ENCODE peak calls at places on chromosomes 2 and 18, in six cellular contexts. One of them, this sample, is unnamed.
A peak's percentile ranks its signal among the peaks of the same experiment; 100 is the strongest.

GRCh38 chr2:62724106-62724505 is 18.6 kb downstream of the EHBP1 start:
- DNase-seq in HTR-8/SVneo: no peak
- DNase-seq in nephron progenitor cell: no peak
- DNase-seq in AG09319: no peak
- DNase-seq in NCI-H82: no peak
- DNase-seq in stimulated activated CD8-positive, alpha-beta memory T cell treated with anti-CD3 and anti-CD28 coated beads, Interleukin-2, amount 100 ng/mL, for 1 hour: no peak
- DNase-seq in this sample: no peak

GRCh38 chr2:194539436-194539835 is 1117.6 kb upstream of the SLC39A10 start:
- DNase-seq in HTR-8/SVneo: no peak
- DNase-seq in nephron progenitor cell: peak; percentile 13
- DNase-seq in AG09319: no peak
- DNase-seq in NCI-H82: no peak
- DNase-seq in stimulated activated CD8-positive, alpha-beta memory T cell treated with anti-CD3 and anti-CD28 coated beads, Interleukin-2, amount 100 ng/mL, for 1 hour: no peak
- DNase-seq in this sample: no peak

GRCh38 chr2:134745023-134745422 is 26.2 kb upstream of the TMEM163 start:
- DNase-seq in HTR-8/SVneo: no peak
- DNase-seq in nephron progenitor cell: no peak
- DNase-seq in AG09319: no peak
- DNase-seq in NCI-H82: no peak
- DNase-seq in stimulated activated CD8-positive, alpha-beta memory T cell treated with anti-CD3 and anti-CD28 coated beads, Interleukin-2, amount 100 ng/mL, for 1 hour: no peak
- DNase-seq in this sample: no peak

GRCh38 chr2:197359859-197360258 is 49.3 kb upstream of the ANKRD44 start:
- DNase-seq in HTR-8/SVneo: no peak
- DNase-seq in nephron progenitor cell: no peak
- DNase-seq in AG09319: no peak
- DNase-seq in NCI-H82: no peak
- DNase-seq in stimulated activated CD8-positive, alpha-beta memory T cell treated with anti-CD3 and anti-CD28 coated beads, Interleukin-2, amount 100 ng/mL, for 1 hour: no peak
- DNase-seq in this sample: no peak

GRCh38 chr2:71807969-71808451 is 339.7 kb downstream of the CYP26B1 start:
- DNase-seq in HTR-8/SVneo: no peak
- DNase-seq in nephron progenitor cell: no peak
- DNase-seq in AG09319: no peak
- DNase-seq in NCI-H82: no peak
- DNase-seq in stimulated activated CD8-positive, alpha-beta memory T cell treated with anti-CD3 and anti-CD28 coated beads, Interleukin-2, amount 100 ng/mL, for 1 hour: no peak
- DNase-seq in this sample: no peak

GRCh38 chr18:36402765-36403396 is 105.4 kb downstream of the FHOD3 start:
- DNase-seq in HTR-8/SVneo: no peak
- DNase-seq in nephron progenitor cell: no peak
- DNase-seq in AG09319: peak; percentile 91
- DNase-seq in NCI-H82: peak; percentile 18
- DNase-seq in stimulated activated CD8-positive, alpha-beta memory T cell treated with anti-CD3 and anti-CD28 coated beads, Interleukin-2, amount 100 ng/mL, for 1 hour: no peak
- DNase-seq in this sample: no peak

GRCh38 chr2:9336534-9337354 is 86.6 kb downstream of the ITGB1BP1 start:
- DNase-seq in HTR-8/SVneo: peak; percentile 57
- DNase-seq in nephron progenitor cell: no peak
- DNase-seq in AG09319: peak; percentile 94
- DNase-seq in NCI-H82: peak; percentile 93
- DNase-seq in stimulated activated CD8-positive, alpha-beta memory T cell treated with anti-CD3 and anti-CD28 coated beads, Interleukin-2, amount 100 ng/mL, for 1 hour: no peak
- DNase-seq in this sample: peak; percentile 56

GRCh38 chr2:237421542-237422047 is 7.6 kb upstream of the COL6A3 start:
- DNase-seq in HTR-8/SVneo: peak; percentile 81
- DNase-seq in nephron progenitor cell: peak; percentile 82
- DNase-seq in AG09319: peak; percentile 62
- DNase-seq in NCI-H82: peak; percentile 77
- DNase-seq in stimulated activated CD8-positive, alpha-beta memory T cell treated with anti-CD3 and anti-CD28 coated beads, Interleukin-2, amount 100 ng/mL, for 1 hour: peak; percentile 68
- DNase-seq in this sample: peak; percentile 69

GRCh38 chr18:46497129-46497528 is 159.9 kb downstream of the LOXHD1 start:
- DNase-seq in HTR-8/SVneo: no peak
- DNase-seq in nephron progenitor cell: peak; percentile 91
- DNase-seq in AG09319: no peak
- DNase-seq in NCI-H82: no peak
- DNase-seq in stimulated activated CD8-positive, alpha-beta memory T cell treated with anti-CD3 and anti-CD28 coated beads, Interleukin-2, amount 100 ng/mL, for 1 hour: no peak
- DNase-seq in this sample: no peak

GRCh38 chr2:226581004-226581403 is 218.6 kb downstream of the IRS1 start:
- DNase-seq in HTR-8/SVneo: no peak
- DNase-seq in nephron progenitor cell: no peak
- DNase-seq in AG09319: no peak
- DNase-seq in NCI-H82: peak; percentile 8
- DNase-seq in stimulated activated CD8-positive, alpha-beta memory T cell treated with anti-CD3 and anti-CD28 coated beads, Interleukin-2, amount 100 ng/mL, for 1 hour: no peak
- DNase-seq in this sample: no peak

GRCh38 chr18:53490019-53490418 is 734.5 kb downstream of the MBD2 start:
- DNase-seq in HTR-8/SVneo: no peak
- DNase-seq in nephron progenitor cell: no peak
- DNase-seq in AG09319: no peak
- DNase-seq in NCI-H82: no peak
- DNase-seq in stimulated activated CD8-positive, alpha-beta memory T cell treated with anti-CD3 and anti-CD28 coated beads, Interleukin-2, amount 100 ng/mL, for 1 hour: no peak
- DNase-seq in this sample: no peak

GRCh38 chr2:41963661-41964525 is 83.9 kb upstream of the PKDCC start:
- DNase-seq in HTR-8/SVneo: peak; percentile 55
- DNase-seq in nephron progenitor cell: peak; percentile 74
- DNase-seq in AG09319: no peak
- DNase-seq in NCI-H82: peak; percentile 19
- DNase-seq in stimulated activated CD8-positive, alpha-beta memory T cell treated with anti-CD3 and anti-CD28 coated beads, Interleukin-2, amount 100 ng/mL, for 1 hour: no peak
- DNase-seq in this sample: no peak

GRCh38 chr2:23541453-23542334 is 156.7 kb downstream of the KLHL29 start:
- DNase-seq in HTR-8/SVneo: no peak
- DNase-seq in nephron progenitor cell: no peak
- DNase-seq in AG09319: no peak
- DNase-seq in NCI-H82: peak; percentile 97
- DNase-seq in stimulated activated CD8-positive, alpha-beta memory T cell treated with anti-CD3 and anti-CD28 coated beads, Interleukin-2, amount 100 ng/mL, for 1 hour: no peak
- DNase-seq in this sample: no peak

GRCh38 chr2:112888350-112888749 is 22.6 kb upstream of the IL37 start:
- DNase-seq in HTR-8/SVneo: no peak
- DNase-seq in nephron progenitor cell: no peak
- DNase-seq in AG09319: no peak
- DNase-seq in NCI-H82: no peak
- DNase-seq in stimulated activated CD8-positive, alpha-beta memory T cell treated with anti-CD3 and anti-CD28 coated beads, Interleukin-2, amount 100 ng/mL, for 1 hour: no peak
- DNase-seq in this sample: no peak

This sample was measured in amniotic stem cell.